ENCODE peak calls at places on chromosomes 6 and 20, in seven cellular contexts. D, Z, P, R, S, E and M are unnamed samples.

GRCh38 chr6:47135772-47136171 is 93.6 kb upstream of the ADGRF1 start:
- DNase-seq in R (no peak), S (peak), P (no peak), D (no peak), E (no peak), Z (no peak), M (no peak)

GRCh38 chr20:4141616-4142240 is 126.4 kb upstream of the RNF24 start:
- DNase-seq in R (no peak), Z (no peak), P (no peak), E (no peak), S (no peak), D (no peak), M (no peak)

GRCh38 chr6:38799529-38800184 is 84.5 kb downstream of the DNAH8 start:
- DNase-seq in Z (no peak), D (no peak), E (no peak), S (no peak), R (no peak), P (no peak), M (no peak)

GRCh38 chr6:150894935-150895686 is 29.6 kb downstream of the MTHFD1L start:
- DNase-seq in E (no peak), P (no peak), Z (no peak), R (no peak), S (peak), D (no peak), M (no peak)

GRCh38 chr20:62593616-62594015 is 48.7 kb upstream of the SLCO4A1 start:
- DNase-seq in E (no peak), D (no peak), S (no peak), Z (no peak), R (no peak), P (no peak), M (no peak)

GRCh38 chr20:33922224-33922623 is 71.5 kb upstream of the RALY start:
- DNase-seq in Z (no peak), E (no peak), S (no peak), R (no peak), D (no peak), P (no peak), M (no peak)

GRCh38 chr20:49399329-49399728 is 83.1 kb downstream of the KCNB1 start:
- DNase-seq in E (peak), Z (peak), R (no peak), S (peak), D (no peak), P (no peak), M (no peak)

GRCh38 chr6:157542405-157542943 is 161.5 kb downstream of the ZDHHC14 start:
- DNase-seq in Z (no peak), R (no peak), P (no peak), D (no peak), S (no peak), E (peak), M (no peak)

GRCh38 chr6:18595774-18596528 is 208.8 kb downstream of the RNF144B start:
- DNase-seq in S (peak), P (no peak), D (peak), E (peak), R (peak), Z (peak), M (peak)

GRCh38 chr20:34997171-34997570 is 41.5 kb downstream of the MYH7B start:
- DNase-seq in R (no peak), Z (no peak), P (peak), E (no peak), D (no peak), S (peak), M (peak)

GRCh38 chr20:62525014-62525413 is 49.2 kb upstream of the GATA5 start:
- DNase-seq in S (no peak), Z (no peak), D (no peak), E (no peak), R (no peak), P (no peak), M (no peak)

GRCh38 chr6:82364087-82365010 is 732 bp downstream of the TPBG start:
- DNase-seq in R (no peak), Z (peak), D (peak), S (peak), P (peak), E (peak), M (peak)

GRCh38 chr6:156107514-156108150 is 652.0 kb upstream of the NOX3 start:
- DNase-seq in Z (peak), R (no peak), P (no peak), E (no peak), D (no peak), S (no peak), M (no peak)

GRCh38 chr6:106739387-106739786 is 110.0 kb downstream of the QRSL1 start:
- DNase-seq in S (no peak), E (peak), P (peak), D (no peak), R (no peak), Z (peak), M (no peak)

GRCh38 chr20:43900062-43900461 is 14.6 kb upstream of the TOX2 start:
- DNase-seq in E (no peak), S (no peak), P (no peak), Z (no peak), R (no peak), D (no peak), M (no peak)

GRCh38 chr20:49034070-49034732 is 11.9 kb upstream of the CSE1L start:
- DNase-seq in E (no peak), S (no peak), Z (no peak), D (no peak), P (no peak), R (no peak), M (no peak)

GRCh38 chr20:31572042-31572700 is 32.9 kb upstream of the ID1 start:
- DNase-seq in Z (no peak), R (no peak), E (no peak), D (no peak), S (no peak), P (no peak), M (no peak)

GRCh38 chr6:82072113-82072512 is 175.4 kb downstream of the IBTK start:
- DNase-seq in S (no peak), P (no peak), Z (no peak), E (no peak), R (no peak), D (no peak), M (no peak)

GRCh38 chr6:163415176-163415619 is 680 bp downstream of the QKI start:
- DNase-seq in R (no peak), E (no peak), S (no peak), P (peak), D (peak), Z (no peak), M (no peak)

GRCh38 chr20:48490976-48491657 is 336.7 kb downstream of the PREX1 start:
- DNase-seq in R (no peak), Z (no peak), D (no peak), S (no peak), P (no peak), E (no peak), M (no peak)

GRCh38 chr6:74735304-74735703 is 470.5 kb downstream of the COL12A1 start:
- DNase-seq in S (peak), P (no peak), D (no peak), R (no peak), E (no peak), Z (peak), M (no peak)

GRCh38 chr20:47489448-47489872 is 12.2 kb upstream of the NCOA3 start:
- DNase-seq in D (no peak), E (peak), P (peak), Z (peak), R (peak), S (no peak), M (no peak)

GRCh38 chr6:36998723-36999466 is 6.6 kb upstream of the FGD2 start:
- DNase-seq in R (no peak), S (no peak), P (peak), D (no peak), Z (no peak), E (no peak), M (no peak)

GRCh38 chr6:112909781-112910180 is 562.7 kb downstream of the RFPL4B start:
- DNase-seq in S (no peak), E (no peak), D (no peak), R (no peak), P (no peak), Z (no peak), M (no peak)

GRCh38 chr20:1327827-1328679 is 886 bp downstream of the SDCBP2 start:
- DNase-seq in Z (peak), R (no peak), S (no peak), P (no peak), E (peak), D (no peak), M (no peak)

GRCh38 chr20:61640171-61640570 is 388.1 kb downstream of the CDH4 start:
- DNase-seq in R (no peak), Z (no peak), D (no peak), P (no peak), E (no peak), S (no peak), M (no peak)

GRCh38 chr20:57389695-57390603 is 1.2 kb upstream of the RBM38 start:
- DNase-seq in R (no peak), P (no peak), S (no peak), Z (no peak), E (peak), D (no peak), M (peak)

GRCh38 chr6:161031721-161032495 is 40.3 kb downstream of the MAP3K4 start:
- DNase-seq in R (no peak), E (no peak), D (no peak), P (no peak), Z (no peak), S (peak), M (no peak)

GRCh38 chr20:41348430-41349172 is 8.0 kb downstream of the LPIN3 start:
- DNase-seq in D (no peak), R (no peak), Z (no peak), S (no peak), E (no peak), P (no peak), M (no peak)

GRCh38 chr20:58651548-58651822 is 402 bp downstream of the STX16 start:
- DNase-seq in R (no peak), D (no peak), S (no peak), P (no peak), E (no peak), Z (peak), M (no peak)

GRCh38 chr6:12208190-12208589 is 82.0 kb upstream of the EDN1 start:
- DNase-seq in R (no peak), Z (peak), E (peak), P (peak), S (peak), D (no peak), M (no peak)

GRCh38 chr6:151448623-151449022 is 3.3 kb downstream of the RMND1 start:
- DNase-seq in E (no peak), R (no peak), D (no peak), S (no peak), Z (no peak), P (no peak), M (no peak)

GRCh38 chr6:32973934-32974333 is 5.5 kb downstream of the BRD2 start:
- DNase-seq in R (no peak), Z (no peak), P (no peak), D (no peak), S (peak), E (no peak), M (no peak)

GRCh38 chr6:143478479-143479062 is 28.0 kb downstream of the PEX3 start:
- DNase-seq in S (no peak), R (no peak), D (no peak), P (no peak), Z (no peak), E (no peak), M (no peak)